ENCODE peak calls at places on chromosomes 1 and 21, in six cellular contexts. One of them, this sample, is unnamed.

GRCh38 chr1:43976890-43977289 is 2.1 kb upstream of the B4GALT2 start:
- DNase-seq in left ventricle myocardium inferior: no peak
- DNase-seq in stomach: no peak
- DNase-seq in right lobe of liver: no peak
- DNase-seq in body of pancreas: no peak
- DNase-seq in lower lobe of right lung: no peak
- DNase-seq in this sample: no peak

GRCh38 chr21:29077651-29078090 is 4.2 kb upstream of the CCT8 start:
- DNase-seq in left ventricle myocardium inferior: no peak
- DNase-seq in stomach: no peak
- DNase-seq in body of pancreas: peak
- DNase-seq in right lobe of liver: no peak
- DNase-seq in lower lobe of right lung: no peak
- DNase-seq in this sample: no peak

GRCh38 chr1:166390406-166390805 is 223.6 kb upstream of the FAM78B start:
- DNase-seq in right lobe of liver: no peak
- DNase-seq in body of pancreas: no peak
- DNase-seq in lower lobe of right lung: no peak
- DNase-seq in stomach: no peak
- DNase-seq in left ventricle myocardium inferior: no peak
- DNase-seq in this sample: no peak

GRCh38 chr1:56223962-56224361 is 355.4 kb downstream of the PLPP3 start:
- DNase-seq in right lobe of liver: no peak
- DNase-seq in lower lobe of right lung: no peak
- DNase-seq in left ventricle myocardium inferior: no peak
- DNase-seq in body of pancreas: no peak
- DNase-seq in stomach: no peak
- DNase-seq in this sample: no peak

GRCh38 chr1:53050310-53050709 is 11.7 kb upstream of the PODN start:
- DNase-seq in stomach: no peak
- DNase-seq in body of pancreas: no peak
- DNase-seq in left ventricle myocardium inferior: no peak
- DNase-seq in right lobe of liver: no peak
- DNase-seq in lower lobe of right lung: no peak
- DNase-seq in this sample: no peak

GRCh38 chr1:11783556-11783955 is 21.6 kb downstream of the C1orf167 start:
- DNase-seq in body of pancreas: no peak
- DNase-seq in lower lobe of right lung: no peak
- DNase-seq in right lobe of liver: no peak
- DNase-seq in left ventricle myocardium inferior: no peak
- DNase-seq in stomach: no peak
- DNase-seq in this sample: no peak

GRCh38 chr21:24118738-24119470 is 1488.4 kb downstream of the MRPL39 start:
- DNase-seq in lower lobe of right lung: no peak
- DNase-seq in right lobe of liver: no peak
- DNase-seq in body of pancreas: no peak
- DNase-seq in stomach: no peak
- DNase-seq in left ventricle myocardium inferior: no peak
- DNase-seq in this sample: no peak

GRCh38 chr1:161989108-161989507 is 34.6 kb downstream of the OLFML2B start:
- DNase-seq in stomach: no peak
- DNase-seq in right lobe of liver: no peak
- DNase-seq in lower lobe of right lung: no peak
- DNase-seq in left ventricle myocardium inferior: no peak
- DNase-seq in body of pancreas: no peak
- DNase-seq in this sample: no peak

GRCh38 chr1:111236806-111237205 is 9.3 kb downstream of the CHI3L2 start:
- DNase-seq in right lobe of liver: no peak
- DNase-seq in stomach: no peak
- DNase-seq in left ventricle myocardium inferior: no peak
- DNase-seq in body of pancreas: no peak
- DNase-seq in lower lobe of right lung: no peak
- DNase-seq in this sample: no peak

GRCh38 chr1:100950776-100951175 is 54.9 kb downstream of the SLC30A7 start:
- DNase-seq in right lobe of liver: no peak
- DNase-seq in lower lobe of right lung: no peak
- DNase-seq in body of pancreas: no peak
- DNase-seq in left ventricle myocardium inferior: no peak
- DNase-seq in stomach: no peak
- DNase-seq in this sample: no peak

GRCh38 chr1:58460469-58460868 is 86.1 kb downstream of the OMA1 start:
- DNase-seq in stomach: no peak
- DNase-seq in left ventricle myocardium inferior: no peak
- DNase-seq in lower lobe of right lung: no peak
- DNase-seq in body of pancreas: no peak
- DNase-seq in right lobe of liver: no peak
- DNase-seq in this sample: no peak

GRCh38 chr1:227785094-227785811 is 30.2 kb upstream of the PRSS38 start:
- DNase-seq in lower lobe of right lung: no peak
- DNase-seq in left ventricle myocardium inferior: no peak
- DNase-seq in stomach: peak
- DNase-seq in right lobe of liver: peak
- DNase-seq in body of pancreas: no peak
- DNase-seq in this sample: no peak

GRCh38 chr21:44088401-44088780 is 18.8 kb upstream of the PWP2 start:
- DNase-seq in lower lobe of right lung: no peak
- DNase-seq in right lobe of liver: no peak
- DNase-seq in body of pancreas: no peak
- DNase-seq in left ventricle myocardium inferior: no peak
- DNase-seq in stomach: peak
- DNase-seq in this sample: peak

GRCh38 chr1:93219443-93219842 is 38.9 kb downstream of the CCDC18 start:
- DNase-seq in right lobe of liver: no peak
- DNase-seq in body of pancreas: no peak
- DNase-seq in stomach: no peak
- DNase-seq in lower lobe of right lung: no peak
- DNase-seq in left ventricle myocardium inferior: no peak
- DNase-seq in this sample: no peak

GRCh38 chr21:41765393-41765950 is 1.4 kb downstream of the RIPK4 start:
- DNase-seq in right lobe of liver: no peak
- DNase-seq in body of pancreas: no peak
- DNase-seq in stomach: no peak
- DNase-seq in left ventricle myocardium inferior: no peak
- DNase-seq in lower lobe of right lung: no peak
- DNase-seq in this sample: no peak

GRCh38 chr1:205191617-205192016 is 19.9 kb downstream of the DSTYK start:
- DNase-seq in left ventricle myocardium inferior: no peak
- DNase-seq in lower lobe of right lung: no peak
- DNase-seq in right lobe of liver: no peak
- DNase-seq in stomach: no peak
- DNase-seq in body of pancreas: no peak
- DNase-seq in this sample: no peak

GRCh38 chr1:56894014-56894413 is 39.4 kb downstream of the C8A start:
- DNase-seq in body of pancreas: no peak
- DNase-seq in lower lobe of right lung: no peak
- DNase-seq in right lobe of liver: no peak
- DNase-seq in stomach: no peak
- DNase-seq in left ventricle myocardium inferior: no peak
- DNase-seq in this sample: no peak

GRCh38 chr1:203354246-203354645 is 3.3 kb upstream of the FMOD start:
- DNase-seq in stomach: no peak
- DNase-seq in lower lobe of right lung: no peak
- DNase-seq in body of pancreas: no peak
- DNase-seq in right lobe of liver: no peak
- DNase-seq in left ventricle myocardium inferior: no peak
- DNase-seq in this sample: no peak

GRCh38 chr21:44888581-44889550 is 15.4 kb upstream of the PTTG1IP start:
- DNase-seq in body of pancreas: no peak
- DNase-seq in left ventricle myocardium inferior: peak
- DNase-seq in right lobe of liver: no peak
- DNase-seq in stomach: no peak
- DNase-seq in lower lobe of right lung: peak
- DNase-seq in this sample: no peak

GRCh38 chr1:70436617-70437236 is 25.7 kb downstream of the CTH start:
- DNase-seq in lower lobe of right lung: no peak
- DNase-seq in stomach: no peak
- DNase-seq in body of pancreas: no peak
- DNase-seq in left ventricle myocardium inferior: no peak
- DNase-seq in right lobe of liver: no peak
- DNase-seq in this sample: no peak

GRCh38 chr1:114367810-114368209 is 143.2 kb downstream of the TRIM33 start:
- DNase-seq in lower lobe of right lung: no peak
- DNase-seq in right lobe of liver: no peak
- DNase-seq in stomach: no peak
- DNase-seq in body of pancreas: no peak
- DNase-seq in left ventricle myocardium inferior: no peak
- DNase-seq in this sample: no peak

GRCh38 chr1:114369930-114370329 is 141.1 kb downstream of the TRIM33 start:
- DNase-seq in stomach: no peak
- DNase-seq in lower lobe of right lung: no peak
- DNase-seq in left ventricle myocardium inferior: no peak
- DNase-seq in body of pancreas: no peak
- DNase-seq in right lobe of liver: no peak
- DNase-seq in this sample: no peak

GRCh38 chr1:114368560-114369255 is 142.3 kb downstream of the TRIM33 start:
- DNase-seq in left ventricle myocardium inferior: no peak
- DNase-seq in body of pancreas: no peak
- DNase-seq in stomach: no peak
- DNase-seq in right lobe of liver: no peak
- DNase-seq in lower lobe of right lung: no peak
- DNase-seq in this sample: no peak
- H3K27ac ChIP-seq in left ventricle myocardium inferior: no peak
- H3K27ac ChIP-seq in body of pancreas: no peak
- H3K27ac ChIP-seq in stomach: no peak
- H3K27ac ChIP-seq in right lobe of liver: no peak
- H3K27ac ChIP-seq in lower lobe of right lung: no peak
- H3K27ac ChIP-seq in this sample: no peak

GRCh38 chr1:31705080-31705866 is 1.5 kb upstream of the COL16A1 start:
- DNase-seq in stomach: peak
- DNase-seq in body of pancreas: peak
- DNase-seq in right lobe of liver: peak
- DNase-seq in lower lobe of right lung: no peak
- DNase-seq in left ventricle myocardium inferior: peak
- DNase-seq in this sample: no peak
- TF ChIP-seq CTCF in stomach: no peak
- TF ChIP-seq CTCF in body of pancreas: no peak
- TF ChIP-seq CTCF in right lobe of liver: peak
- TF ChIP-seq CTCF in lower lobe of right lung: no peak
- TF ChIP-seq CTCF in left ventricle myocardium inferior: peak
- TF ChIP-seq CTCF in this sample: peak

GRCh38 chr1:22139066-22139594 is 3.8 kb downstream of the WNT4 start:
- DNase-seq in body of pancreas: no peak
- DNase-seq in stomach: no peak
- DNase-seq in lower lobe of right lung: no peak
- DNase-seq in right lobe of liver: no peak
- DNase-seq in left ventricle myocardium inferior: no peak
- DNase-seq in this sample: no peak
- H3K27ac ChIP-seq in body of pancreas: no peak
- H3K27ac ChIP-seq in stomach: no peak
- H3K27ac ChIP-seq in lower lobe of right lung: no peak
- H3K27ac ChIP-seq in right lobe of liver: no peak
- H3K27ac ChIP-seq in left ventricle myocardium inferior: no peak
- H3K27ac ChIP-seq in this sample: no peak

GRCh38 chr1:17212009-17212408 is 7.1 kb downstream of the PADI1 start:
- DNase-seq in left ventricle myocardium inferior: no peak
- DNase-seq in body of pancreas: peak
- DNase-seq in stomach: peak
- DNase-seq in right lobe of liver: no peak
- DNase-seq in lower lobe of right lung: no peak
- DNase-seq in this sample: no peak
- TF ChIP-seq CTCF in left ventricle myocardium inferior: no peak
- TF ChIP-seq CTCF in body of pancreas: no peak
- TF ChIP-seq CTCF in stomach: no peak
- TF ChIP-seq CTCF in right lobe of liver: no peak
- TF ChIP-seq CTCF in lower lobe of right lung: no peak
- TF ChIP-seq CTCF in this sample: no peak

DNA sequence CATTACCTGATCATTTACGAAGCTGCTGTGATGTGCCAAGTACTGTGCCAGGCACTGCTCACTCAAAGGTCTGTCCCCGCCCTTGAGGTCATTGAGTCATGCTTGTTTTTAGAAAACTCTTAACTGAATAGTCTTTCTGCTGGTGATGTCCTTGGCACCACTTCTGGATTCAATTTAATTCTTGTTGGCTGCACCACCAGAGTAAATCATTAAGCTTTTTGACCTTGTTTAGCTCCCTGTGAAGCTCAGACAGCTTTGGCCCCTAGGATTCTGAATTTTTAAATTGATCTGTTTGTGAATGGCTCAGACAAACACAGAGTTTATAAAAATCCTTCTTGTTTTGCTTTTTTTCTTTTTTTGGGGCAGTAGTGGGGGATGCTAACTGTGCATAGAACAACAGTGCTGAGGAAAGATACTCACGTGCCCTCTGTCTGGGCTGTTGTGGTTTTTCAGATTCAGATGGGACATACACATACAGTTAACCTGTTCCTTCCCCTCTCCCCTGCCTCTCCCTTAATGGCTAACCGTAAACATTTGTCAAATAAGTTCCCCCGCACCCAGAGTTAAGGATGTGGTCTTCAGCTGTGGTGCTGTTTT is 67.6 kb downstream of the MTR start:
- DNase-seq in body of pancreas: peak
- DNase-seq in right lobe of liver: peak
- DNase-seq in stomach: peak
- DNase-seq in lower lobe of right lung: no peak
- DNase-seq in left ventricle myocardium inferior: no peak
- DNase-seq in this sample: no peak
- H3K27ac ChIP-seq in body of pancreas: peak
- H3K27ac ChIP-seq in right lobe of liver: peak
- H3K27ac ChIP-seq in stomach: no peak
- H3K27ac ChIP-seq in lower lobe of right lung: no peak
- H3K27ac ChIP-seq in left ventricle myocardium inferior: peak
- H3K27ac ChIP-seq in this sample: no peak

GRCh38 chr1:151281225-151281968 is 702 bp upstream of the ZNF687 start:
- DNase-seq in right lobe of liver: peak
- DNase-seq in body of pancreas: peak
- DNase-seq in lower lobe of right lung: peak
- DNase-seq in stomach: peak
- DNase-seq in left ventricle myocardium inferior: peak
- DNase-seq in this sample: peak
- TF ChIP-seq CTCF in right lobe of liver: peak
- TF ChIP-seq CTCF in body of pancreas: peak
- TF ChIP-seq CTCF in lower lobe of right lung: peak
- TF ChIP-seq CTCF in stomach: peak
- TF ChIP-seq CTCF in left ventricle myocardium inferior: peak
- TF ChIP-seq CTCF in this sample: peak